ENCODE peak calls at places on chromosomes 11 and 22, in six cellular contexts. K, W, Z, B, G and U are unnamed samples.

GRCh38 chr11:64334764-64335741 is 5.0 kb upstream of the CCDC88B start:
- DNase-seq in B (peak), Z (peak), G (no peak), W (peak), K (no peak), U (peak)

GRCh38 chr11:73507086-73507485 is 90.8 kb downstream of the FAM168A start:
- DNase-seq in Z (no peak), B (peak), K (no peak), W (no peak), G (no peak), U (peak)

GRCh38 chr11:112525270-112525669 is 264.6 kb upstream of the PLET1 start:
- DNase-seq in W (no peak), G (no peak), K (no peak), B (no peak), Z (no peak), U (no peak)

GRCh38 chr11:38948392-38948791 is 2350.4 kb upstream of the RAG2 start:
- DNase-seq in K (no peak), W (no peak), Z (no peak), G (no peak), B (no peak), U (no peak)

GRCh38 chr22:35568751-35569725 is 28.4 kb downstream of the RASD2 start:
- DNase-seq in B (no peak), K (no peak), W (peak), G (no peak), Z (no peak), U (peak)

GRCh38 chr11:132874638-132875037 is 657.7 kb downstream of the OPCML start:
- DNase-seq in G (no peak), W (peak), B (peak), Z (no peak), K (no peak), U (peak)

GRCh38 chr11:96337541-96338530 is 5.2 kb downstream of the MAML2 start:
- DNase-seq in W (no peak), Z (no peak), K (no peak), B (no peak), G (peak), U (no peak)

GRCh38 chr11:65862191-65862735 is 2.0 kb downstream of the MUS81 start:
- DNase-seq in G (no peak), Z (no peak), B (no peak), W (no peak), K (no peak), U (no peak)

GRCh38 chr22:36379593-36380361 is 8.0 kb downstream of the MYH9 start:
- DNase-seq in W (no peak), Z (no peak), G (peak), B (peak), K (peak), U (no peak)

GRCh38 chr11:130448416-130449068 is at the start of gene ADAMTS15:
- DNase-seq in K (no peak), Z (no peak), W (no peak), G (no peak), B (peak), U (no peak)

GRCh38 chr22:41863472-41863871 is 30.6 kb downstream of the SREBF2 start:
- DNase-seq in G (no peak), W (no peak), B (no peak), Z (no peak), K (no peak), U (no peak)

GRCh38 chr11:124900464-124900863 is 2.8 kb upstream of the ROBO4 start:
- DNase-seq in G (no peak), B (peak), K (no peak), Z (no peak), W (peak), U (peak)

GRCh38 chr11:114187173-114187572 is 109.0 kb upstream of the NNMT start:
- DNase-seq in Z (no peak), K (no peak), G (no peak), W (no peak), B (no peak), U (no peak)

GRCh38 chr22:41047741-41048140 is 44.7 kb upstream of the EP300 start:
- DNase-seq in G (no peak), K (no peak), W (no peak), B (no peak), Z (no peak), U (no peak)

GRCh38 chr22:29044657-29045176 is 16.9 kb downstream of the C22orf31 start:
- DNase-seq in Z (no peak), K (no peak), G (no peak), B (peak), W (no peak), U (no peak)

GRCh38 chr11:121814962-121815361 is 301.1 kb downstream of the BLID start:
- DNase-seq in K (no peak), B (no peak), G (no peak), W (no peak), Z (no peak), U (peak)

GRCh38 chr22:10961043-10961860 is 4566.7 kb upstream of the OR11H1 start:
- DNase-seq in W (no peak), G (no peak), B (no peak), Z (no peak), K (no peak), U (no peak)

GRCh38 chr11:114308689-114309089 is 12.5 kb downstream of the NNMT start:
- DNase-seq in Z (no peak), K (no peak), B (no peak), G (no peak), W (peak), U (peak)

GRCh38 chr11:29200776-29201574 is 815.9 kb downstream of the KCNA4 start:
- DNase-seq in W (no peak), B (no peak), K (no peak), G (no peak), Z (no peak), U (no peak)

GRCh38 chr11:77842451-77843121 is 21.6 kb downstream of the AAMDC start:
- DNase-seq in Z (no peak), W (no peak), G (no peak), B (no peak), K (no peak), U (no peak)